ENCODE peak calls at places on chromosomes 6 and 20, in eight cellular contexts. One of them, this sample, is unnamed.

GRCh38 chr6:148349466-148349865 is 6.8 kb downstream of the SASH1 start:
- DNase-seq in psoas muscle: no peak
- DNase-seq in left ventricle myocardium inferior: no peak
- DNase-seq in brain microvascular endothelial cell: no peak
- DNase-seq in MM.1S: no peak
- DNase-seq in tibial nerve: no peak
- DNase-seq in CD4-positive, CD25-positive, alpha-beta regulatory T cell: no peak
- DNase-seq in ovary: no peak
- DNase-seq in this sample: peak; percentile 17

GRCh38 chr20:34516874-34517542 is 786 bp downstream of the DYNLRB1 start:
- DNase-seq in psoas muscle: no peak
- DNase-seq in left ventricle myocardium inferior: no peak
- DNase-seq in brain microvascular endothelial cell: no peak
- DNase-seq in MM.1S: peak; percentile 53
- DNase-seq in tibial nerve: no peak
- DNase-seq in CD4-positive, CD25-positive, alpha-beta regulatory T cell: peak; percentile 38
- DNase-seq in ovary: no peak
- DNase-seq in this sample: peak; percentile 75

GRCh38 chr6:150294713-150295112 is 74.1 kb upstream of the IYD start:
- DNase-seq in psoas muscle: no peak
- DNase-seq in left ventricle myocardium inferior: no peak
- DNase-seq in brain microvascular endothelial cell: no peak
- DNase-seq in MM.1S: no peak
- DNase-seq in tibial nerve: no peak
- DNase-seq in CD4-positive, CD25-positive, alpha-beta regulatory T cell: no peak
- DNase-seq in ovary: no peak
- DNase-seq in this sample: no peak

GRCh38 chr6:144957236-144957937 is 672.3 kb downstream of the UTRN start:
- DNase-seq in psoas muscle: no peak
- DNase-seq in left ventricle myocardium inferior: no peak
- DNase-seq in brain microvascular endothelial cell: peak; percentile 22
- DNase-seq in MM.1S: no peak
- DNase-seq in tibial nerve: no peak
- DNase-seq in CD4-positive, CD25-positive, alpha-beta regulatory T cell: no peak
- DNase-seq in ovary: no peak
- DNase-seq in this sample: peak; percentile 7

GRCh38 chr6:164130151-164130550 is 715.6 kb downstream of the QKI start:
- DNase-seq in psoas muscle: no peak
- DNase-seq in left ventricle myocardium inferior: peak; percentile 54
- DNase-seq in brain microvascular endothelial cell: no peak
- DNase-seq in MM.1S: no peak
- DNase-seq in tibial nerve: no peak
- DNase-seq in CD4-positive, CD25-positive, alpha-beta regulatory T cell: no peak
- DNase-seq in ovary: no peak
- DNase-seq in this sample: no peak

GRCh38 chr6:129233458-129234134 is 350.7 kb downstream of the LAMA2 start:
- DNase-seq in psoas muscle: no peak
- DNase-seq in left ventricle myocardium inferior: no peak
- DNase-seq in brain microvascular endothelial cell: no peak
- DNase-seq in MM.1S: peak; percentile 46
- DNase-seq in tibial nerve: no peak
- DNase-seq in CD4-positive, CD25-positive, alpha-beta regulatory T cell: no peak
- DNase-seq in ovary: no peak
- DNase-seq in this sample: no peak

GRCh38 chr6:3009930-3010329 is 10.2 kb downstream of the NQO2 start:
- DNase-seq in psoas muscle: no peak
- DNase-seq in left ventricle myocardium inferior: no peak
- DNase-seq in brain microvascular endothelial cell: peak; percentile 63
- DNase-seq in MM.1S: no peak
- DNase-seq in tibial nerve: no peak
- DNase-seq in CD4-positive, CD25-positive, alpha-beta regulatory T cell: no peak
- DNase-seq in ovary: no peak
- DNase-seq in this sample: no peak

GRCh38 chr6:111683749-111684267 is 78.1 kb upstream of the TRAF3IP2 start:
- DNase-seq in psoas muscle: peak; percentile 60
- DNase-seq in left ventricle myocardium inferior: no peak
- DNase-seq in brain microvascular endothelial cell: peak; percentile 79
- DNase-seq in MM.1S: no peak
- DNase-seq in tibial nerve: peak; percentile 75
- DNase-seq in CD4-positive, CD25-positive, alpha-beta regulatory T cell: peak; percentile 14
- DNase-seq in ovary: peak; percentile 48
- DNase-seq in this sample: no peak

GRCh38 chr6:152575186-152575585 is 62.0 kb downstream of the SYNE1 start:
- DNase-seq in psoas muscle: no peak
- DNase-seq in left ventricle myocardium inferior: no peak
- DNase-seq in brain microvascular endothelial cell: no peak
- DNase-seq in MM.1S: no peak
- DNase-seq in tibial nerve: no peak
- DNase-seq in CD4-positive, CD25-positive, alpha-beta regulatory T cell: no peak
- DNase-seq in ovary: no peak
- DNase-seq in this sample: no peak

GRCh38 chr6:117908246-117909107 is 1.4 kb downstream of the SLC35F1 start:
- DNase-seq in psoas muscle: no peak
- DNase-seq in left ventricle myocardium inferior: no peak
- DNase-seq in brain microvascular endothelial cell: no peak
- DNase-seq in MM.1S: no peak
- DNase-seq in tibial nerve: no peak
- DNase-seq in CD4-positive, CD25-positive, alpha-beta regulatory T cell: no peak
- DNase-seq in ovary: no peak
- DNase-seq in this sample: no peak

GRCh38 chr6:141969201-141969600 is 163.5 kb upstream of the GJE1 start:
- DNase-seq in psoas muscle: no peak
- DNase-seq in left ventricle myocardium inferior: no peak
- DNase-seq in brain microvascular endothelial cell: peak; percentile 77
- DNase-seq in MM.1S: no peak
- DNase-seq in tibial nerve: no peak
- DNase-seq in CD4-positive, CD25-positive, alpha-beta regulatory T cell: no peak
- DNase-seq in ovary: no peak
- DNase-seq in this sample: no peak

GRCh38 chr6:128209771-128210170 is 308.9 kb upstream of the THEMIS start:
- DNase-seq in psoas muscle: no peak
- DNase-seq in left ventricle myocardium inferior: no peak
- DNase-seq in brain microvascular endothelial cell: peak; percentile 90
- DNase-seq in MM.1S: no peak
- DNase-seq in tibial nerve: no peak
- DNase-seq in CD4-positive, CD25-positive, alpha-beta regulatory T cell: no peak
- DNase-seq in ovary: no peak
- DNase-seq in this sample: no peak

GRCh38 chr20:62535964-62536363 is 60.2 kb upstream of the GATA5 start:
- DNase-seq in psoas muscle: peak; percentile 95
- DNase-seq in left ventricle myocardium inferior: peak; percentile 38
- DNase-seq in brain microvascular endothelial cell: no peak
- DNase-seq in MM.1S: no peak
- DNase-seq in tibial nerve: no peak
- DNase-seq in CD4-positive, CD25-positive, alpha-beta regulatory T cell: no peak
- DNase-seq in ovary: no peak
- DNase-seq in this sample: no peak

GRCh38 chr20:34881689-34882088 is 5.3 kb downstream of the ACSS2 start:
- DNase-seq in psoas muscle: no peak
- DNase-seq in left ventricle myocardium inferior: no peak
- DNase-seq in brain microvascular endothelial cell: no peak
- DNase-seq in MM.1S: no peak
- DNase-seq in tibial nerve: no peak
- DNase-seq in CD4-positive, CD25-positive, alpha-beta regulatory T cell: no peak
- DNase-seq in ovary: no peak
- DNase-seq in this sample: no peak

DNA sequence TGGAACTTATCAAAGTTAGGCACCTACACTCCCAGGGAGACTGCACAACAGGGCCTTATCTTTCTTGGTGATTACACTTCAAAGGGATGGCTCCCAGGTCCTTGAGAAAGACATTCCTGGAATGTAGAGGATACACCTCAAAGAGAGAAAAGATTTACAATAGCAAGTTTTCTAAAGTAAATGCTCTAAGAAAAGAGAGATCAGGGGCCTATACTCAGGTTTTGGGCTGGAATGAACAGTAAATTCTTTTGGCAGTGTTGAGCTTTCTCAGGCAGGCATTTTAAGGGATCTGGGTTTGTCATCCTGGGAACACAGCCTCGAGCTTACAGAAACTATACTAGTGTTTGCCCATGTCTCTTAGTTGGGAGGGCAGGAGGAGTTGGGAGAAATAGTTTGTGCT is 31.7 kb upstream of the ME1 start:
- DNase-seq in psoas muscle: no peak
- DNase-seq in left ventricle myocardium inferior: no peak
- DNase-seq in brain microvascular endothelial cell: no peak
- DNase-seq in MM.1S: no peak
- DNase-seq in tibial nerve: no peak
- DNase-seq in CD4-positive, CD25-positive, alpha-beta regulatory T cell: no peak
- DNase-seq in ovary: no peak
- DNase-seq in this sample: no peak
- H3K27ac ChIP-seq in psoas muscle: no peak overlapping the region
- H3K27ac ChIP-seq in left ventricle myocardium inferior: no peak overlapping the region
- H3K27ac ChIP-seq in brain microvascular endothelial cell: no peak overlapping the region
- H3K27ac ChIP-seq in MM.1S: no peak overlapping the region
- H3K27ac ChIP-seq in tibial nerve: no peak overlapping the region
- H3K27ac ChIP-seq in CD4-positive, CD25-positive, alpha-beta regulatory T cell: no peak overlapping the region
- H3K27ac ChIP-seq in ovary: no peak overlapping the region
- H3K27ac ChIP-seq in this sample: no peak overlapping the region

GRCh38 chr20:37888641-37889040 is 14.3 kb upstream of the VSTM2L start:
- DNase-seq in psoas muscle: no peak
- DNase-seq in left ventricle myocardium inferior: no peak
- DNase-seq in brain microvascular endothelial cell: no peak
- DNase-seq in MM.1S: no peak
- DNase-seq in tibial nerve: no peak
- DNase-seq in CD4-positive, CD25-positive, alpha-beta regulatory T cell: no peak
- DNase-seq in ovary: no peak
- DNase-seq in this sample: no peak

GRCh38 chr20:37885042-37885441 is 17.9 kb upstream of the VSTM2L start:
- DNase-seq in psoas muscle: no peak
- DNase-seq in left ventricle myocardium inferior: no peak
- DNase-seq in brain microvascular endothelial cell: no peak
- DNase-seq in MM.1S: no peak
- DNase-seq in tibial nerve: no peak
- DNase-seq in CD4-positive, CD25-positive, alpha-beta regulatory T cell: no peak
- DNase-seq in ovary: no peak
- DNase-seq in this sample: no peak

GRCh38 chr20:37882961-37883712 is 19.8 kb upstream of the VSTM2L start:
- DNase-seq in psoas muscle: no peak
- DNase-seq in left ventricle myocardium inferior: no peak
- DNase-seq in brain microvascular endothelial cell: no peak
- DNase-seq in MM.1S: no peak
- DNase-seq in tibial nerve: no peak
- DNase-seq in CD4-positive, CD25-positive, alpha-beta regulatory T cell: no peak
- DNase-seq in ovary: no peak
- DNase-seq in this sample: no peak

GRCh38 chr20:37886851-37887297 is 16.1 kb upstream of the VSTM2L start:
- DNase-seq in psoas muscle: no peak
- DNase-seq in left ventricle myocardium inferior: peak; percentile 79
- DNase-seq in brain microvascular endothelial cell: no peak
- DNase-seq in MM.1S: peak; percentile 32
- DNase-seq in tibial nerve: no peak
- DNase-seq in CD4-positive, CD25-positive, alpha-beta regulatory T cell: no peak
- DNase-seq in ovary: no peak
- DNase-seq in this sample: peak; percentile 59

GRCh38 chr20:37885593-37886507 is 17.1 kb upstream of the VSTM2L start:
- DNase-seq in psoas muscle: no peak
- DNase-seq in left ventricle myocardium inferior: no peak
- DNase-seq in brain microvascular endothelial cell: no peak
- DNase-seq in MM.1S: no peak
- DNase-seq in tibial nerve: no peak
- DNase-seq in CD4-positive, CD25-positive, alpha-beta regulatory T cell: no peak
- DNase-seq in ovary: no peak
- DNase-seq in this sample: no peak
- H3K27ac ChIP-seq in psoas muscle: no peak overlapping the region
- H3K27ac ChIP-seq in left ventricle myocardium inferior: no peak overlapping the region
- H3K27ac ChIP-seq in brain microvascular endothelial cell: no peak overlapping the region
- H3K27ac ChIP-seq in MM.1S: no peak overlapping the region
- H3K27ac ChIP-seq in tibial nerve: no peak overlapping the region
- H3K27ac ChIP-seq in CD4-positive, CD25-positive, alpha-beta regulatory T cell: no peak overlapping the region
- H3K27ac ChIP-seq in ovary: no peak overlapping the region
- H3K27ac ChIP-seq in this sample: no peak overlapping the region

DNA sequence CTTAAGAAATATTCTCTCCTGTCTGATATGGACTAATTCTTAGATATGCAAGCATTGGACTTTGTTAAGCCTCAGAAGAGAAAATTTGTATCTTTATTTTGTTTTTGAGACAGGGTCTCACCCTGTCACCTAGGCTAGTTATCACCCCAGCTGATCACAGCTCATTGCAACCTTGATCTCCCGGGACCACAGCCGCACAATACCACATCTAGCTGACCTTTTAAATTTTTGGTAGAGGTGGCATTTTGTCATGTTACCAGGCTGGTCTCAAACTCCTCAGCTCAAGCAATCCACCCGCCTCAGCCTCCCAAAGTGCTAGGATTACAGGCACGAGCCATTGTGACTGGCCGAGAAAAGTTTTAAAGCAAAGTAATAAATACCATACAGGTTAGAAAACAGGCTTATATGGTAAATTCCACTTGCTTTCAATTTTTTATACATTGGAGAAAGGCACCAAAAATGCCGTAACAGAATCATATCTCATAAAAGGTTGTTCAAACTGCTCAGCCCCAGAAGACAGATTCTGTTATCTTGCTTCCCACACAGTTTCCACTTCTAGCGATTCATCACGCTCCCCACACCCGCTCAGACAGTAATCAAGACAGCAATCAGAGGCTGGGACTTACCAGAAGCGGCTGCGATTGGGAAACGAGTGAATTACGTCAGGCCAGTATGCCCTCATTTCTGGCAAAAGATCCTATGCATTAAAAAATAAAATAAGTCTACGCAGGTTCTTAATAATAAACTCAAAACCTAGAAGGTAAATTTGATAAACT is 13.8 kb downstream of the RNASET2 start:
- DNase-seq in psoas muscle: no peak
- DNase-seq in left ventricle myocardium inferior: no peak
- DNase-seq in brain microvascular endothelial cell: no peak
- DNase-seq in MM.1S: no peak
- DNase-seq in tibial nerve: no peak
- DNase-seq in CD4-positive, CD25-positive, alpha-beta regulatory T cell: peak; percentile 31
- DNase-seq in ovary: no peak
- DNase-seq in this sample: no peak
- H3K27ac ChIP-seq in psoas muscle: no peak overlapping the region
- H3K27ac ChIP-seq in left ventricle myocardium inferior: no peak overlapping the region
- H3K27ac ChIP-seq in brain microvascular endothelial cell: no peak overlapping the region
- H3K27ac ChIP-seq in MM.1S: no peak overlapping the region
- H3K27ac ChIP-seq in tibial nerve: no peak overlapping the region
- H3K27ac ChIP-seq in CD4-positive, CD25-positive, alpha-beta regulatory T cell: peak overlapping the region; percentile 60
- H3K27ac ChIP-seq in ovary: no peak overlapping the region
- H3K27ac ChIP-seq in this sample: no peak overlapping the region

DNA sequence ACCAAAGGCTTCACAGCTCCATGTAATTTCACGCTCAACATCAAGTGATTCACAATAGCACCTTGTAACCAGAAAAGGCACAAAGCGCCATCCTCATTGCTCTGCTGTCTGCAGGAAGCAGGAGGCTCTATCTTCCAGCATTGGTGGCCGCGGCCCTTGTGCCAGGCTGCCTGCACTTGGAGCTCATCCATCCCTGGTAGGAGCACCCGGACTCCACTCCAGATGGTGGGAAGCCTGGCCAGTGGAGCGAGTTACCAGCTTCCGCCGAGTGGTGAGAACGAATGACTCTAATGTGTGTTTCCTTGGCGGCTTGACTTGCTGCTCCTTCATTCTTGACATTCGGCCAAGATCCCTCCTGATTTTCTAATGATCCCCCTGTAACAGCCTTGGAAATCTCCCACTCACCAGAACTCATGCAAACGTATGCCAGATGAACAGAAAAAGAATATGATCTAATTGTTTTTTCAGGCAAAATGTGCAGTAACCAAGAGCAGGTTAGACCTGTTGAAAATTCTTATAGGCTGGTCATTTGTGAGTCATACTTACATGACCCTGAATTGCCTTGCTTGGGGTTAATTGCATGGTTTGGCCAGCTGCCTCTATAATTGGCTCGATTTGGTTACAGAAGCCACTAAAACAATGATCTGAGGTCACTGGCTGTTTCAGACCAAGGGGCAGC is 169.0 kb upstream of the CDYL start:
- DNase-seq in psoas muscle: peak; percentile 57
- DNase-seq in left ventricle myocardium inferior: no peak
- DNase-seq in brain microvascular endothelial cell: peak; percentile 20
- DNase-seq in MM.1S: no peak
- DNase-seq in tibial nerve: peak; percentile 44
- DNase-seq in CD4-positive, CD25-positive, alpha-beta regulatory T cell: no peak
- DNase-seq in ovary: peak; percentile 22
- DNase-seq in this sample: no peak
- H3K27ac ChIP-seq in psoas muscle: peak overlapping the region; percentile 77
- H3K27ac ChIP-seq in left ventricle myocardium inferior: no peak overlapping the region
- H3K27ac ChIP-seq in brain microvascular endothelial cell: no peak overlapping the region
- H3K27ac ChIP-seq in MM.1S: no peak overlapping the region
- H3K27ac ChIP-seq in tibial nerve: peak overlapping the region; percentile 70
- H3K27ac ChIP-seq in CD4-positive, CD25-positive, alpha-beta regulatory T cell: no peak overlapping the region
- H3K27ac ChIP-seq in ovary: no peak overlapping the region
- H3K27ac ChIP-seq in this sample: no peak overlapping the region

This sample was measured in Karpas-422.